ENCODE peak calls at places on chromosome 20, in eight cellular contexts. V, E, D, O, P, X, C and I are unnamed samples. For H3K4me1, the result is how much of the 10 kb centered on the place peaks cover.

GRCh38 chr20:2132461-2132901 is 30.9 kb downstream of the STK35 start:
- DNase-seq in D (no peak), C (peak), X (no peak), P (no peak), O (no peak), E (no peak), V (no peak), I (no peak)

GRCh38 chr20:35237486-35237885 is 11.0 kb downstream of the MMP24 start:
- DNase-seq in D (no peak), O (no peak), X (no peak), V (no peak), P (no peak), E (no peak), C (no peak), I (no peak)

GRCh38 chr20:57947421-57948176 is 237.8 kb upstream of the PMEPA1 start:
- DNase-seq in D (no peak), X (no peak), C (no peak), O (no peak), E (no peak), V (peak), P (peak), I (no peak)

GRCh38 chr20:48531505-48531904 is 296.3 kb downstream of the PREX1 start:
- DNase-seq in D (no peak), C (no peak), O (no peak), P (no peak), X (no peak), E (no peak), V (no peak), I (no peak)

GRCh38 chr20:40811660-40812414 is 122.8 kb upstream of the MAFB start:
- DNase-seq in D (peak), O (no peak), V (no peak), X (no peak), C (no peak), P (no peak), E (no peak), I (no peak)

GRCh38 chr20:43799150-43799711 is 72.4 kb upstream of the GTSF1L start:
- DNase-seq in C (no peak), P (no peak), X (no peak), V (peak), O (no peak), D (no peak), E (no peak), I (no peak)

GRCh38 chr20:63394069-63394468 is 32.9 kb upstream of the CHRNA4 start:
- DNase-seq in V (no peak), O (peak), P (no peak), X (no peak), E (no peak), D (peak), C (no peak), I (no peak)

GRCh38 chr20:49579874-49580817 is 12.2 kb upstream of the PTGIS start:
- DNase-seq in O (no peak), V (peak), P (peak), X (peak), D (no peak), E (no peak), C (no peak), I (no peak)

GRCh38 chr20:24448170-24448569 is 21.3 kb upstream of the SYNDIG1 start:
- DNase-seq in E (no peak), C (no peak), V (no peak), D (no peak), O (no peak), X (no peak), P (no peak), I (no peak)

GRCh38 chr20:51639206-51639832 is 96.8 kb upstream of the NFATC2 start:
- DNase-seq in V (peak), P (peak), O (peak), X (peak), E (peak), C (peak), D (peak), I (peak)

GRCh38 chr20:3812259-3812681 is 8.1 kb upstream of the AP5S1 start:
- DNase-seq in C (no peak), X (peak), E (no peak), D (no peak), P (no peak), O (no peak), V (no peak), I (no peak)

DNA sequence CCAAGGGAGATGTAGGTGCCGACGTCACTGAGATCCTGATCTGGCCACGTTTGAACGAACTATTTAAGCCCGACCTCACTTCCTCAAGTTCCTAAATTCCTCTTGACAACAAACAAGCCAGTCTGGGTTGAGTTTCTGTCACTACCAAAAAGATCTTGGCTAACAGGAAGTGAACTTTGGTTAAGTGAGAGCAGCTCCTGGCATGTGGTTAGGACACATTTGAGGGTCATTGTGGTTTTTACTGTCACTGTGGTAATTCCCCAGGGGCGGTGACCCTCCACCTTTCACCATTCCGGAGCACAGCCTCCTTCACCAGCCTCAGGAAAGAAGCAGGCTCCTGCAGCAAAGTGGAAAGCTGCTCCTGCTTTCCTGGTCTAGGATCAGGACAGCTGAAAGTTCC is 43.1 kb upstream of the ZNF831 start:
- DNase-seq in P (no peak), E (no peak), X (no peak), V (no peak), O (no peak), C (no peak), D (no peak), I (no peak)
- H3K4me1 ChIP-seq in P (under half), E (under half), X (under half), V (under half), O (under half), C (under half), D (under half), I (under half)

GRCh38 chr20:5657190-5657872 is 92.9 kb upstream of the SHLD1 start:
- DNase-seq in C (peak), P (peak), O (no peak), E (peak), V (peak), X (peak), D (no peak), I (peak)
- H3K4me1 ChIP-seq in C (under half), P (under half), O (under half), E (under half), V (under half), X (under half), D (under half), I (under half)

DNA sequence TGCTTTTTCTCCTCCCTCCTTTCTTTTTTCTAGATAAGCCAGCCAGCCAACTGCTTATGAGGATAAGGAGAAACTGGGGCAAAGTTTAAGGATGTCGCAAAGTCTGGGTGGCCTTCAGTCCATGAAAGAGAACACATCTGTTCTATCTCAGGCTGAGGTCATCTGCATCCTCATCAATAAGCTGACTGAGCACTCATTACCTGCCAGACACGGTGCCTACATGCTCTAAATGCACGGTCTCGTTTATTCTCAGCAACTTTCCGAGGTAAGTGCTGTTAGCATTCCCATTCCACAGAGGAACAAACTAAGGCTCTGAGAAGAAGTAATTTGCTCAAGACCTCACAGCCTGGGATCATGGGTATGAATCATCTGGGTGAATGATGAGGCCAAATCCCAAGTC is 133.1 kb downstream of the BCAS1 start:
- DNase-seq in X (no peak), D (no peak), E (no peak), P (no peak), O (no peak), C (no peak), V (no peak), I (no peak)
- H3K4me1 ChIP-seq in X (under half), D (under half), E (under half), P (half or more), O (under half), C (under half), V (under half), I (under half)

GRCh38 chr20:34023937-34024732 is 30.4 kb downstream of the RALY start:
- DNase-seq in P (no peak), C (no peak), D (no peak), X (no peak), E (no peak), V (no peak), O (no peak), I (no peak)
- H3K4me1 ChIP-seq in P (half or more), C (under half), D (under half), X (under half), E (half or more), V (under half), O (under half), I (under half)

DNA sequence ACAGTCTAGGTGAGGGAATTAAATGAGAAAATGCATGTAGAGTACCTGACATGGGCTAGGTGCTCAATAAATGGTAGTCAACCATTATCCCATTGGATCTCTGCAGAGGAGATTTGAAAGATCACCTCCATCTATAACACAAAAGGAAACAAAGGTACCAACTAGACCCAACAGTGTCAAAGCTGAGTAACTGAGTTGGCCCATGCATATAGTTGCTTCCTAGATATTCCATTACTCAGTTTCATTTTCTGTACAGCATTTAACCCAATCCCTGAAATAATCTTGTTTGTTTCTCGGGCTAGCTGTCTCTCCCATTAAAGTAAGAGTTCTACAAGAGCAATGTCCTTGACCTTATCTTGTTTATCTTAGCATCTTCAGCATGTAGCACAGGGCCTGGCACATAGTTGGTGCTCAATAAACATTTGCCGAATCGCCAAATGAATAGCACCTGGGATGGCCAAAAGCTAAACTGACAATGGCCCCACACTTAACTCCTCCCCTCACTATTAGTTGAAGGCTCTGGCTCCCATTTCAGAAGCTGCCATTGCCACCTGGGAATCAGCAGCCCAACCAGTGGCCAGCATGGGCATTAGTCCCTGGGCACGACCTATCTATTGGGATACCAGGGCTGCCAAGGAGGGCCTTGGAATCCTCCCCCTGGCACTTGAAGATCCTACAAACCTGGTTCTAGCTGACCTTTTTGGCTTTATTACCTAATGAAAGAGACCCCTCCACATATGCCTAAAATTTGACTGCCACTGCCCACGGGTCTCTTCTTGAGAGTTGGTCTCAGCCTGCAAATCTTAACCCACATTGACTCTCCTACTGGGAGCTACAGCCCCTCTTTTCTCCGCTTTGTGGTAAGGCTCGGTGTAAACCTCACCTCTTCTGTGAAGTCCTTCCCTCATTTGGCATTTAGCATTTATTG is 22.6 kb downstream of the BCL2L1 start:
- DNase-seq in D (no peak), E (no peak), P (no peak), X (no peak), C (no peak), V (no peak), O (no peak), I (no peak)
- H3K4me1 ChIP-seq in D (under half), E (half or more), P (half or more), X (under half), C (under half), V (under half), O (under half), I (half or more)